ENCODE peak calls at places on chromosomes 11 and 22, in four cellular contexts. C is H1, B is GM23338, J is HepG2. G is an unnamed sample.
A peak's percentile ranks its signal among the peaks of the same experiment; 100 is the strongest.

GRCh38 chr11:126606484-126606883 is 251.0 kb downstream of the ST3GAL4 start:
- DNase-seq in C (no peak), B (no peak), J (no peak), G (no peak)

GRCh38 chr22:37162221-37163095 is 12.7 kb upstream of the IL2RB start:
- DNase-seq in C (no peak), B (no peak), J (no peak), G (no peak)

GRCh38 chr11:19938051-19938856 is 222.0 kb downstream of the DBX1 start:
- DNase-seq in C (peak; percentile 79), B (peak; percentile 79), J (peak; percentile 40), G (peak; percentile 76)

GRCh38 chr11:35089724-35090505 is 49.1 kb upstream of the CD44 start:
- DNase-seq in C (no peak), B (no peak), J (no peak), G (no peak)

GRCh38 chr11:40877256-40877655 is 582.2 kb downstream of the LRRC4C start:
- DNase-seq in C (no peak), B (no peak), J (peak; percentile 1), G (no peak)

GRCh38 chr11:8033312-8033715 is 46.2 kb downstream of the EIF3F start:
- DNase-seq in C (peak; percentile 88), B (peak; percentile 93), J (peak; percentile 40), G (peak; percentile 78)

GRCh38 chr22:49323751-49324415 is 503.8 kb downstream of the BRD1 start:
- DNase-seq in C (peak; percentile 32), B (no peak), J (no peak), G (no peak)

GRCh38 chr22:47409501-47410275 is 647.2 kb downstream of the TBC1D22A start:
- DNase-seq in C (no peak), B (no peak), J (no peak), G (no peak)

GRCh38 chr11:105520706-105521345 is 89.0 kb upstream of the GRIA4 start:
- DNase-seq in C (no peak), B (no peak), J (no peak), G (no peak)

GRCh38 chr11:128689946-128690745 is 3.7 kb upstream of the FLI1 start:
- DNase-seq in C (peak; percentile 58), B (peak; percentile 47), J (no peak), G (peak; percentile 26)

GRCh38 chr22:24775769-24776492 is 1.4 kb upstream of the PIWIL3 start:
- DNase-seq in C (no peak), B (peak; percentile 36), J (no peak), G (no peak)

GRCh38 chr22:50625131-50625567 is 2.8 kb downstream of the ARSA start:
- DNase-seq in C (no peak), B (no peak), J (no peak), G (no peak)

GRCh38 chr22:43244803-43245527 is 58.0 kb upstream of the TTLL12 start:
- DNase-seq in C (no peak), B (no peak), J (no peak), G (no peak)

GRCh38 chr11:120068114-120068573 is 69.8 kb downstream of the TRIM29 start:
- DNase-seq in C (peak; percentile 29), B (no peak), J (no peak), G (no peak)

GRCh38 chr11:103893366-103893765 is 143.1 kb upstream of the DDI1 start:
- DNase-seq in C (no peak), B (no peak), J (no peak), G (no peak)

GRCh38 chr11:122342089-122342749 is 226.2 kb upstream of the BLID start:
- DNase-seq in C (no peak), B (no peak), J (no peak), G (no peak)

GRCh38 chr11:115141715-115142114 is 362.5 kb downstream of the CADM1 start:
- DNase-seq in C (no peak), B (no peak), J (no peak), G (no peak)

GRCh38 chr11:95650271-95650670 is 139.3 kb downstream of the FAM76B start:
- DNase-seq in C (no peak), B (no peak), J (no peak), G (no peak)

GRCh38 chr11:102831128-102831708 is 12.2 kb downstream of the MMP3 start:
- DNase-seq in C (peak; percentile 71), B (peak; percentile 78), J (peak; percentile 4), G (peak; percentile 77)

GRCh38 chr11:12767577-12767976 is 93.4 kb downstream of the TEAD1 start:
- DNase-seq in C (no peak), B (no peak), J (no peak), G (no peak)

GRCh38 chr11:12764187-12764914 is 90.1 kb downstream of the TEAD1 start:
- DNase-seq in C (no peak), B (no peak), J (no peak), G (no peak)

GRCh38 chr11:12767022-12767421 is 92.8 kb downstream of the TEAD1 start:
- DNase-seq in C (no peak), B (no peak), J (no peak), G (no peak)

GRCh38 chr11:12762696-12763324 is 88.6 kb downstream of the TEAD1 start:
- DNase-seq in C (no peak), B (no peak), J (no peak), G (no peak)

DNA sequence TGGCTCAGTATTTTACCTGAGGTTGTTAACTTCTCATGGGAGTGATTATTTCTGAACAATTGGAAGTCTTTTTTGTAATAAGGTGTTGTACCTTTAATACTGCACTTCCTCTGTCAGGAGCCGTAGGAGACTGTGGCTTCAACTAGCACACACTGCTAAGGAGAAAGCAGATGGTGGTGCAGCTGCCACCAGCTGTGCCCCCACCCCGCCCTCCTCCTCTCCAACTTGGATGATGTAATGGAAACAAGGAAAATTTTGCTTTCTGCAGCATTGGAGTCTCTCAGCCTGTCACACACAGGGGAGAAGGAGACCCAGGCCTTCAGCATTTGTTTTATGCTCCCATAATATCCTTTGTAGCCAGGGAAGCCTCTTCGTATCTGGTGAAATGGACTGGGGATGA is 91.2 kb downstream of the TEAD1 start:
- DNase-seq in C (no peak), B (no peak), J (no peak), G (no peak)
- TF ChIP-seq CREB1 in C (no peak), B (no peak), J (no peak), G (no peak)

DNA sequence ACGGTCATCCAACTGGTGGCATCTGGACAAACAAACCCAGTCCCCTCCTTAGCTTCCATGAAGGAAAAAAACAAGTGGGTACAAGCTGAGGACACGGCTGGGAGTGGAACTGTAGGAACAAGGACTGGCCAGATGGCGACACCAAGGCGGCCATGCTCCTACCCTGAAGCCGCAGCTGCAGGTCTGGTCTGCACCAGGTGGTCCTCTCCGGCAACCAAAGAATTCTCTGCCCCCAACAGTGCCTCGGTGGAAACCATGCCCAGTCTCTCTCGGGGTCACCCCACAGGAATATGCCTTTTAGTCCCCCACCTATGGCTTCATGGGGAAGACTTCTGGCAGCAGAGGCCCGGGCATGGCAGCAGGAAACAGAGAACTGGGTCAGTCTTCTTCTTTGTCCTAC is 22.6 kb downstream of the OVOL1 start:
- DNase-seq in C (no peak), B (no peak), J (no peak), G (no peak)
- TF ChIP-seq CREB1 in C (no peak), B (no peak), J (no peak), G (no peak)

GRCh38 chr11:57324886-57325734 is at the start of gene TNKS1BP1:
- DNase-seq in C (peak; percentile 95), B (peak; percentile 98), J (peak; percentile 91), G (peak; percentile 97)

GRCh38 chr11:57322881-57323467 is 1.8 kb downstream of the TNKS1BP1 start:
- DNase-seq in C (no peak), B (no peak), J (no peak), G (no peak)

GRCh38 chr11:57325735-57326048 is 940 bp upstream of the TNKS1BP1 start:
- DNase-seq in C (no peak), B (no peak), J (no peak), G (no peak)

GRCh38 chr11:57323503-57324153 is 1.1 kb downstream of the TNKS1BP1 start:
- DNase-seq in C (no peak), B (no peak), J (no peak), G (no peak)

GRCh38 chr11:57324154-57324885 is 432 bp downstream of the TNKS1BP1 start:
- DNase-seq in C (peak; percentile 83), B (peak; percentile 79), J (no peak), G (peak; percentile 72)
- TF ChIP-seq CREB1 in C (peak; percentile 28), B (no peak), J (no peak), G (no peak)

GRCh38 chr11:82043316-82043715 is 690.3 kb downstream of the FAM181B start:
- DNase-seq in C (no peak), B (no peak), J (no peak), G (no peak)
- TF ChIP-seq CREB1 in C (no peak), B (no peak), J (no peak), G (no peak)

GRCh38 chr11:74020537-74020936 is 11.7 kb upstream of the UCP3 start:
- DNase-seq in C (no peak), B (no peak), J (no peak), G (no peak)
- TF ChIP-seq CREB1 in C (no peak), B (no peak), J (no peak), G (no peak)

GRCh38 chr11:45662096-45662664 is 3.2 kb downstream of the CHST1 start:
- DNase-seq in C (no peak), B (no peak), J (no peak), G (no peak)

GRCh38 chr11:45664376-45665205 is 831 bp downstream of the CHST1 start:
- DNase-seq in C (peak; percentile 62), B (peak; percentile 58), J (no peak), G (peak; percentile 38)

GRCh38 chr11:45661417-45662055 is 3.9 kb downstream of the CHST1 start:
- DNase-seq in C (no peak), B (no peak), J (no peak), G (no peak)

GRCh38 chr11:45663486-45664375 is 1.7 kb downstream of the CHST1 start:
- DNase-seq in C (no peak), B (no peak), J (no peak), G (no peak)

GRCh38 chr11:45662665-45663485 is 2.5 kb downstream of the CHST1 start:
- DNase-seq in C (no peak), B (peak; percentile 44), J (peak; percentile 20), G (no peak)
- TF ChIP-seq CREB1 in C (no peak), B (no peak), J (no peak), G (no peak)

GRCh38 chr11:73193251-73194033 is 24.6 kb upstream of the P2RY2 start:
- DNase-seq in C (no peak), B (no peak), J (no peak), G (peak; percentile 9)
- TF ChIP-seq CREB1 in C (no peak), B (no peak), J (no peak), G (no peak)

G was measured in WTC11.